ENCODE peak calls at places on chromosomes 16 and 17, in six cellular contexts. U is H9, P is IMR-90, J is mesenchymal stem cell, N is H1, D is trophoblast cell. C is an unnamed sample.

GRCh38 chr17:7477392-7478275 is 1.8 kb downstream of the ZBTB4 start:
- DNase-seq in U (no peak), P (peak), J (peak), N (no peak), D (peak), C (no peak)

GRCh38 chr16:4859900-4860255 is 12.6 kb downstream of the UBN1 start:
- DNase-seq in U (no peak), P (peak), J (no peak), N (no peak), D (no peak), C (no peak)

GRCh38 chr17:82647593-82648164 is 565 bp downstream of the WDR45B start:
- DNase-seq in U (no peak), P (no peak), J (peak), N (no peak), D (peak), C (peak)

GRCh38 chr16:82936941-82937551 is 310.3 kb downstream of the CDH13 start:
- DNase-seq in U (no peak), P (peak), J (peak), N (no peak), D (no peak), C (no peak)

GRCh38 chr17:17057057-17057551 is 14.8 kb downstream of the MPRIP start:
- DNase-seq in U (peak), P (no peak), J (no peak), N (no peak), D (no peak), C (no peak)

GRCh38 chr17:67639997-67640396 is 77.7 kb upstream of the NOL11 start:
- DNase-seq in U (no peak), P (no peak), J (no peak), N (no peak), D (no peak), C (no peak)

GRCh38 chr16:10849736-10850477 is 27.1 kb upstream of the CIITA start:
- DNase-seq in U (no peak), P (no peak), J (no peak), N (no peak), D (no peak), C (no peak)

GRCh38 chr16:34802396-34802795 is 1343.0 kb downstream of the TP53TG3F start:
- DNase-seq in U (no peak), P (no peak), J (no peak), N (no peak), D (no peak), C (no peak)

GRCh38 chr17:78365561-78366108 is 5.8 kb upstream of the SOCS3 start:
- DNase-seq in U (peak), P (no peak), J (peak), N (peak), D (peak), C (peak)

GRCh38 chr16:31440511-31441184 is 1.9 kb downstream of the ZNF843 start:
- DNase-seq in U (no peak), P (no peak), J (no peak), N (no peak), D (no peak), C (no peak)

GRCh38 chr16:27779719-27780161 is 229.8 kb downstream of the KATNIP start:
- DNase-seq in U (peak), P (peak), J (no peak), N (peak), D (peak), C (peak)

GRCh38 chr17:14298221-14298994 is 2.5 kb upstream of the HS3ST3B1 start:
- DNase-seq in U (peak), P (no peak), J (no peak), N (peak), D (no peak), C (no peak)

GRCh38 chr17:8192070-8192815 is 2.3 kb upstream of the BORCS6 start:
- DNase-seq in U (peak), P (peak), J (peak), N (peak), D (peak), C (peak)

GRCh38 chr16:17271687-17272086 is 199.1 kb downstream of the XYLT1 start:
- DNase-seq in U (no peak), P (peak), J (no peak), N (no peak), D (no peak), C (no peak)

GRCh38 chr17:50347087-50347893 is 1.4 kb downstream of the XYLT2 start:
- DNase-seq in U (peak), P (peak), J (no peak), N (peak), D (no peak), C (no peak)

GRCh38 chr17:50345443-50346312 is at the start of gene XYLT2:
- DNase-seq in U (peak), P (peak), J (peak), N (peak), D (peak), C (peak)

GRCh38 chr17:50344712-50345380 is 1.1 kb upstream of the XYLT2 start:
- DNase-seq in U (peak), P (no peak), J (no peak), N (no peak), D (no peak), C (no peak)

GRCh38 chr17:50347894-50348291 is 2.0 kb downstream of the XYLT2 start:
- DNase-seq in U (no peak), P (no peak), J (no peak), N (no peak), D (no peak), C (no peak)

GRCh38 chr17:50346313-50347086 is 574 bp downstream of the XYLT2 start:
- DNase-seq in U (peak), P (no peak), J (peak), N (peak), D (no peak), C (no peak)
- H4K8ac ChIP-seq in U (no peak), P (peak), J (peak), N (peak), D (peak), C (no peak)

DNA sequence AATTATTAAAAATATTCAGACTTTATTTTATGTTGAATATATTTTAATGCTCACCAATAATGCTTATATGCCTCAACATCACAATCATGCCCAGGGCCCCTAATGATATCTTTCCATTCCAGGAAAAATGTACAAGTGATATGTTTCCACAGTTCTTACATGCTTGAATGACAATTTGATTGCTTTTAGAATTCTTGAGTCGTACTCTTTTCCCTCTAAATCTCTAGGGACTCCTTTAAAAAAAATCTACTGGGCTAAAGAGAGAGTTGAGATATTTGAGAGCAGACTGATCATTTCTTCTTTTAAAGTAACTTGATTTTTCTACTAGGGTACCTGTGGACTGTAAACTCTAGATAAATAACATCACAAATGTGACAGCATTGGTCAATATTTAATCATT is 18.2 kb upstream of the HLF start:
- DNase-seq in U (no peak), P (no peak), J (no peak), N (no peak), D (no peak), C (no peak)
- H4K91ac ChIP-seq in U (no peak), P (no peak), J (no peak), N (no peak), D (no peak), C (no peak)

DNA sequence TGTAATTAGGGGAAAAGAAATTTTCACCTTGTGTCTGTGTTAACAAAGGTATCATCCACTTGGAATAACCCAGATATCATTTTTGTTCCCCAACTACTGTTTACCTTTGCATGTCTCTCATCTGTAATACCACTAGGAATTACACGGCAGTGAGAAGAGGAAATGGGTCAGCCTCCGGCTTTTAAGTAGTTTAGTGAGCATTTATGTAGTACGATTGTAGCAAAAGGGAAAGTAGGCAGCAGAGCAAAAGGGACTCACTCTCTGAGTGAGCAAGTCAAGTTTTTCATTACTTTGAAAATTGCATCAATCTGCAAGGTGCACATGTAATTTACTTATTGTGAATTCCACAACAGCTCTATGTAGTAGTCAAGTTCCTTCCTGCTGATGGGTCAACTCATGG is 11.2 kb downstream of the PHF12 start:
- DNase-seq in U (no peak), P (no peak), J (no peak), N (no peak), D (no peak), C (no peak)
- H4K8ac ChIP-seq in U (no peak), P (no peak), J (no peak), N (no peak), D (no peak), C (no peak)

GRCh38 chr17:42975265-42975664 is 4.6 kb downstream of the PTGES3L start:
- DNase-seq in U (no peak), P (no peak), J (no peak), N (no peak), D (no peak), C (no peak)
- H4K91ac ChIP-seq in U (no peak), P (no peak), J (no peak), N (no peak), D (no peak), C (no peak)

GRCh38 chr16:89562939-89563338 is 2.5 kb downstream of the RPL13 start:
- DNase-seq in U (no peak), P (no peak), J (no peak), N (no peak), D (no peak), C (no peak)

GRCh38 chr16:89562027-89562599 is 1.6 kb downstream of the RPL13 start:
- DNase-seq in U (no peak), P (no peak), J (no peak), N (no peak), D (peak), C (no peak)

GRCh38 chr16:89561195-89562026 is 929 bp downstream of the RPL13 start:
- DNase-seq in U (no peak), P (no peak), J (no peak), N (no peak), D (no peak), C (no peak)

GRCh38 chr16:89557936-89558490 is 2.5 kb upstream of the RPL13 start:
- DNase-seq in U (no peak), P (no peak), J (no peak), N (no peak), D (no peak), C (no peak)

DNA sequence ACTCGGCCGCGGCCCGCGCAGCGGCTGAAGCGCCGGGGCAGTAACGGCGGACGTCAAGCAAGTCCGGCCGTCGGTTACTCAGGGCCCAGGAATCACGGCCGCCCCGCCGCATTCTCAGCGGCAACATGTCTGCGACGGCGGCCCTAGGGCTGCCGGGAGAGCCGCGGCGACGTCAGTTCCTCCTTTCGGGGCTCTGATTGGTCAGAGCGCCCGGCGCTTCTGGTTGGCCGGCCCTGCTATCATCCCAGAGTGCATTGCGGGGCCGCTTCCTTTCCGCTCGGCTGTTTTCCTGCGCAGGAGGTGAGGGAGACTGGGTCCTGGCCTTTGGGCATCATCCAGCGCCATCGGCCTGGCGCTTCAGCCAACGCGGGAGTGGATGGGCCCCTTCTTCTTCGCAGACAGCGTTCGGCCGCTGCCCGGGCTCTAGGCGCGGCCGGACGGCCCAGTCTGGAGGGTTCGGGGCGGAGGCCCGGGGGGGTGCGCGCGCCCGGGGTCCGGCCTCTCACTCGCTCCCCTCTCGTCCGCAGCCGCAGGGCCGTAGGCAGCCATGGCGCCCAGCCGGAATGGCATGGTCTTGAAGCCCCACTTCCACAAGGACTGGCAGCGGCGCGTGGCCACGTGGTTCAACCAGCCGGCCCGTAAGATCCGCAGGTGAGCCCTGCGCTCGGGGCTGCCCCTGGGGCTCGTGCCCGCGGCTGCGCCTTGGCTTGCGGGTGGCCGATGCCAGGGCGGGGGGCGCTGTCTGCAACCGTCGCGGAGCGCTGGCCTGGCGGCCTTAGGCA is at the start of gene RPL13:
- DNase-seq in U (peak), P (peak), J (peak), N (peak), D (peak), C (peak)
- H4K8ac ChIP-seq in U (no peak), P (peak), J (peak), N (peak), D (peak), C (no peak)

GRCh38 chr17:27824176-27824575 is 23.8 kb upstream of the NOS2 start:
- DNase-seq in U (no peak), P (no peak), J (no peak), N (no peak), D (no peak), C (no peak)
- H4K91ac ChIP-seq in U (no peak), P (no peak), J (no peak), N (no peak), D (no peak), C (no peak)

DNA sequence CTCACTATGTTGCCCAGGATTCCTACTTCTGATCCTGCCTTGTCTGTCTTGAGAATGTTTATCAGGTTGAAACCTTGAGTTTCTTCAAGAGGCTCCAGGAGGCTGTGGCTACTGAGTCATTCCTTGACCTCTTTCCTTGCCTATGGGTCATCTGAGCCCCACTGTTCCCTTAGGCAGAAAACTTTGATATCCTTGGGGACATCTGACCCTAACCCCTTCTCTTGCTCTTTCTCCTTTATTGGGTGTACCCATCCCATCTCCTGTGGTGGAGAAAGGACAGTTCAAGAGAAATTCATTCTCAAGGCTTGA is 12.5 kb downstream of the ARL4D start:
- DNase-seq in U (no peak), P (no peak), J (no peak), N (no peak), D (no peak), C (no peak)
- H4K8ac ChIP-seq in U (no peak), P (no peak), J (no peak), N (no peak), D (no peak), C (no peak)

DNA sequence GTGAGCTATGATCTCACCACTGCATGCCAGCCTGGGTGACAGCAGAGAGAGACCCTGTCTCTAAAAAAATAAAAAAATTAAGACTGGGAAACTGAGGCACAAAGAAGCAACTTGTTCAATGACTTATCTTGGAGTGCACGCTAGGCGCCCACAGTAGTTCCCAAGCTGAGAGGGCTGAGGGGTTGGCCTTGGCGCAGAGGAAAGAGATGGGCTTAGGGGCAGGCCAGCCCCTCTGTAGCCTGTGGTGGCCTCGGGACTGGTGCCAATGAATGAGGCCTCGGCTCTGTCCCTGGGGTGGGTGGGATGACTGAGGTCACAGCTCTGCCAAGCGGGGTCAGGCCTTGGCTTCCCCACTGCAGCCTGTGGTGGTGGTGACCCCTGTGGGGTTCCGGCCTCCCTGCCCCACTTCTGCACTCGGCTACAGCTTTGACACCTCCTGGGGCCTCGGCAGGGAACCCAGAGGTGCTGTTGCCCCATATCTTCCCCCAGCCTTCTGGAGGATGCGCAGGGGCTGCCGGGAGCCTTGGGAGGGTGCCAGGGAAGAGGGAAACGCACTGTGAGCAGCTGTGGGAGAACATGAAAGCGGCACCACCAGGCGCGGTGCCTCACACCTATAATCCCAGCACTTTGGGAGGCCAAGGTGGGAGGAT is 46.0 kb downstream of the BEAN1 start:
- DNase-seq in U (no peak), P (no peak), J (no peak), N (no peak), D (no peak), C (no peak)
- H4K91ac ChIP-seq in U (no peak), P (no peak), J (no peak), N (no peak), D (no peak), C (no peak)

GRCh38 chr17:34761646-34762045 is 182.3 kb downstream of the TMEM132E start:
- DNase-seq in U (peak), P (no peak), J (no peak), N (no peak), D (no peak), C (no peak)
- H4K8ac ChIP-seq in U (no peak), P (no peak), J (no peak), N (no peak), D (no peak), C (no peak)

C was measured in neuronal stem cell.